ENCODE peak calls at places on chromosomes 4 and X, in four cellular contexts. One of them, this sample, is unnamed.
A peak's percentile ranks its signal among the peaks of the same experiment; 100 is the strongest.

GRCh38 chrX:43753637-43754036 is 97.5 kb downstream of the MAOA start:
- DNase-seq in sigmoid colon: no peak
- DNase-seq in spleen: no peak
- DNase-seq in HCT116: no peak
- DNase-seq in this sample: no peak

GRCh38 chrX:15404712-15405111 is 20.5 kb upstream of the VEGFD start:
- DNase-seq in sigmoid colon: peak; percentile 79
- DNase-seq in spleen: no peak
- DNase-seq in HCT116: no peak
- DNase-seq in this sample: no peak

GRCh38 chrX:47690175-47690574 is 31.2 kb upstream of the UXT start:
- DNase-seq in sigmoid colon: no peak
- DNase-seq in spleen: peak; percentile 54
- DNase-seq in HCT116: peak; percentile 12
- DNase-seq in this sample: no peak

GRCh38 chr4:124939908-124940307 is 227.4 kb upstream of the ANKRD50 start:
- DNase-seq in sigmoid colon: no peak
- DNase-seq in spleen: no peak
- DNase-seq in HCT116: no peak
- DNase-seq in this sample: no peak

GRCh38 chrX:153884136-153885076 is 1.6 kb downstream of the L1CAM start:
- DNase-seq in sigmoid colon: no peak
- DNase-seq in spleen: no peak
- DNase-seq in HCT116: peak; percentile 10
- DNase-seq in this sample: no peak

GRCh38 chr4:8830611-8831200 is 40.9 kb downstream of the HMX1 start:
- DNase-seq in sigmoid colon: peak; percentile 34
- DNase-seq in spleen: no peak
- DNase-seq in HCT116: no peak
- DNase-seq in this sample: no peak

GRCh38 chrX:96611619-96612362 is 72.9 kb upstream of the DIAPH2 start:
- DNase-seq in sigmoid colon: no peak
- DNase-seq in spleen: no peak
- DNase-seq in HCT116: no peak
- DNase-seq in this sample: no peak

GRCh38 chr4:92232566-92232965 is 71.2 kb upstream of the GRID2 start:
- DNase-seq in sigmoid colon: no peak
- DNase-seq in spleen: no peak
- DNase-seq in HCT116: no peak
- DNase-seq in this sample: no peak

GRCh38 chrX:143934542-143934941 is 50.7 kb downstream of the UBE2NL start:
- DNase-seq in sigmoid colon: no peak
- DNase-seq in spleen: no peak
- DNase-seq in HCT116: no peak
- DNase-seq in this sample: no peak

GRCh38 chr4:52657317-52657629 is 1.8 kb downstream of the USP46 start:
- DNase-seq in sigmoid colon: no peak
- DNase-seq in spleen: no peak
- DNase-seq in HCT116: no peak
- DNase-seq in this sample: no peak

GRCh38 chrX:49188468-49189076 is 2.4 kb upstream of the PRICKLE3 start:
- DNase-seq in sigmoid colon: no peak
- DNase-seq in spleen: no peak
- DNase-seq in HCT116: no peak
- DNase-seq in this sample: no peak

GRCh38 chrX:49191033-49191871 is 5.1 kb upstream of the PRICKLE3 start:
- DNase-seq in sigmoid colon: peak; percentile 97
- DNase-seq in spleen: peak; percentile 94
- DNase-seq in HCT116: peak; percentile 99
- DNase-seq in this sample: peak; percentile 97

GRCh38 chrX:49193542-49193964 is 6.4 kb downstream of the SYP start:
- DNase-seq in sigmoid colon: no peak
- DNase-seq in spleen: no peak
- DNase-seq in HCT116: no peak
- DNase-seq in this sample: no peak

GRCh38 chrX:49192722-49193328 is 6.7 kb upstream of the PRICKLE3 start:
- DNase-seq in sigmoid colon: no peak
- DNase-seq in spleen: no peak
- DNase-seq in HCT116: no peak
- DNase-seq in this sample: no peak

DNA sequence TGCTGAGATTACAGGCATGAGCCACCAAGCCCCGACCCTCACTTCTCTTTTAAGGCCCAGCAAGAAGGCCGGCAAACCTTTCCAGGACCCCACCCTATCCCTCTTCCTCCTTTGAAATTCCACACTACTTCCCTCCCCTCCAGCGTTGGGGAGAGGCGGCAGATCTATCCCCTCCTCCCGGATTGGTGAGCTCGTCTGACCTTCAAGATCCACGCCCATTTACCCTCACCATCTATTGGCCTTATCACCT is 4.5 kb upstream of the PRICKLE3 start:
- DNase-seq in sigmoid colon: no peak
- DNase-seq in spleen: no peak
- DNase-seq in HCT116: no peak
- DNase-seq in this sample: peak; percentile 94
- TF ChIP-seq POLR2AphosphoS5 in sigmoid colon: peak; percentile 78
- TF ChIP-seq POLR2AphosphoS5 in spleen: no peak
- TF ChIP-seq POLR2AphosphoS5 in HCT116: peak; percentile 63
- TF ChIP-seq POLR2AphosphoS5 in this sample: peak; percentile 80

GRCh38 chr4:143391895-143392294 is 55.2 kb downstream of the GAB1 start:
- DNase-seq in sigmoid colon: no peak
- DNase-seq in spleen: no peak
- DNase-seq in HCT116: no peak
- DNase-seq in this sample: no peak

GRCh38 chr4:143386812-143387211 is 50.1 kb downstream of the GAB1 start:
- DNase-seq in sigmoid colon: no peak
- DNase-seq in spleen: no peak
- DNase-seq in HCT116: no peak
- DNase-seq in this sample: no peak

GRCh38 chr4:143390764-143391163 is 54.1 kb downstream of the GAB1 start:
- DNase-seq in sigmoid colon: no peak
- DNase-seq in spleen: no peak
- DNase-seq in HCT116: no peak
- DNase-seq in this sample: no peak

GRCh38 chr4:143391261-143391660 is 54.6 kb downstream of the GAB1 start:
- DNase-seq in sigmoid colon: no peak
- DNase-seq in spleen: no peak
- DNase-seq in HCT116: no peak
- DNase-seq in this sample: no peak

GRCh38 chr4:143389543-143390195 is 53.0 kb downstream of the GAB1 start:
- DNase-seq in sigmoid colon: no peak
- DNase-seq in spleen: no peak
- DNase-seq in HCT116: no peak
- DNase-seq in this sample: no peak
- TF ChIP-seq POLR2AphosphoS5 in sigmoid colon: peak; percentile 23
- TF ChIP-seq POLR2AphosphoS5 in spleen: no peak
- TF ChIP-seq POLR2AphosphoS5 in HCT116: no peak
- TF ChIP-seq POLR2AphosphoS5 in this sample: no peak

GRCh38 chr4:150302553-150302952 is 224.3 kb downstream of the DCLK2 start:
- DNase-seq in sigmoid colon: peak; percentile 70
- DNase-seq in spleen: no peak
- DNase-seq in HCT116: peak; percentile 53
- DNase-seq in this sample: no peak
- TF ChIP-seq POLR2AphosphoS5 in sigmoid colon: peak; percentile 54
- TF ChIP-seq POLR2AphosphoS5 in spleen: no peak
- TF ChIP-seq POLR2AphosphoS5 in HCT116: no peak
- TF ChIP-seq POLR2AphosphoS5 in this sample: no peak

GRCh38 chrX:71541546-71542022 is 8.7 kb downstream of the OGT start:
- DNase-seq in sigmoid colon: no peak
- DNase-seq in spleen: no peak
- DNase-seq in HCT116: no peak
- DNase-seq in this sample: no peak

GRCh38 chrX:71542411-71542810 is 9.5 kb downstream of the OGT start:
- DNase-seq in sigmoid colon: no peak
- DNase-seq in spleen: no peak
- DNase-seq in HCT116: no peak
- DNase-seq in this sample: no peak

GRCh38 chrX:71545364-71545763 is 12.5 kb downstream of the OGT start:
- DNase-seq in sigmoid colon: no peak
- DNase-seq in spleen: no peak
- DNase-seq in HCT116: no peak
- DNase-seq in this sample: no peak

GRCh38 chrX:71542825-71543224 is 9.9 kb downstream of the OGT start:
- DNase-seq in sigmoid colon: no peak
- DNase-seq in spleen: no peak
- DNase-seq in HCT116: no peak
- DNase-seq in this sample: no peak

GRCh38 chrX:71543316-71543715 is 10.4 kb downstream of the OGT start:
- DNase-seq in sigmoid colon: no peak
- DNase-seq in spleen: no peak
- DNase-seq in HCT116: no peak
- DNase-seq in this sample: no peak
- TF ChIP-seq POLR2AphosphoS5 in sigmoid colon: no peak
- TF ChIP-seq POLR2AphosphoS5 in spleen: no peak
- TF ChIP-seq POLR2AphosphoS5 in HCT116: no peak
- TF ChIP-seq POLR2AphosphoS5 in this sample: no peak

This sample was measured in esophagus muscularis mucosa.